ENCODE peak calls at places on chromosomes 12 and 14, in four cellular contexts. One of them, this sample, is unnamed.

GRCh38 chr12:107131832-107132616 is 38.7 kb upstream of the CRY1 start:
- DNase-seq in NCI-H748 treated with DMSO at 0.1 percent for 48 hours: peak; percentile 94
- DNase-seq in fibroblast of gingiva: peak; percentile 46
- DNase-seq in lower leg skin: no peak
- DNase-seq in this sample: no peak

GRCh38 chr14:69484444-69485113 is at the start of gene PLEKHD1:
- DNase-seq in NCI-H748 treated with DMSO at 0.1 percent for 48 hours: peak; percentile 31
- DNase-seq in fibroblast of gingiva: no peak
- DNase-seq in lower leg skin: no peak
- DNase-seq in this sample: no peak

GRCh38 chr12:120265483-120266179 is at the start of gene PXN:
- DNase-seq in NCI-H748 treated with DMSO at 0.1 percent for 48 hours: peak; percentile 66
- DNase-seq in fibroblast of gingiva: peak; percentile 75
- DNase-seq in lower leg skin: peak; percentile 97
- DNase-seq in this sample: peak; percentile 89

GRCh38 chr12:1691123-1692007 is 495 bp downstream of the ADIPOR2 start:
- DNase-seq in NCI-H748 treated with DMSO at 0.1 percent for 48 hours: peak; percentile 2
- DNase-seq in fibroblast of gingiva: peak; percentile 21
- DNase-seq in lower leg skin: peak; percentile 88
- DNase-seq in this sample: no peak

GRCh38 chr14:23941669-23942068 is 11.9 kb upstream of the DHRS4 start:
- DNase-seq in NCI-H748 treated with DMSO at 0.1 percent for 48 hours: no peak
- DNase-seq in fibroblast of gingiva: no peak
- DNase-seq in lower leg skin: no peak
- DNase-seq in this sample: no peak

GRCh38 chr12:57224973-57225679 is 4.4 kb upstream of the SHMT2 start:
- DNase-seq in NCI-H748 treated with DMSO at 0.1 percent for 48 hours: peak; percentile 20
- DNase-seq in fibroblast of gingiva: no peak
- DNase-seq in lower leg skin: no peak
- DNase-seq in this sample: peak; percentile 63

GRCh38 chr14:71355324-71356201 is 448.3 kb downstream of the PCNX1 start:
- DNase-seq in NCI-H748 treated with DMSO at 0.1 percent for 48 hours: no peak
- DNase-seq in fibroblast of gingiva: peak; percentile 95
- DNase-seq in lower leg skin: no peak
- DNase-seq in this sample: no peak

GRCh38 chr12:25557830-25558436 is 4.8 kb upstream of the LMNTD1 start:
- DNase-seq in NCI-H748 treated with DMSO at 0.1 percent for 48 hours: peak; percentile 19
- DNase-seq in fibroblast of gingiva: peak; percentile 49
- DNase-seq in lower leg skin: no peak
- DNase-seq in this sample: no peak

GRCh38 chr12:93442411-93443340 is 929 bp upstream of the UBE2N start:
- DNase-seq in NCI-H748 treated with DMSO at 0.1 percent for 48 hours: no peak
- DNase-seq in fibroblast of gingiva: no peak
- DNase-seq in lower leg skin: no peak
- DNase-seq in this sample: no peak

GRCh38 chr12:70338531-70338930 is 27.6 kb upstream of the KCNMB4 start:
- DNase-seq in NCI-H748 treated with DMSO at 0.1 percent for 48 hours: no peak
- DNase-seq in fibroblast of gingiva: no peak
- DNase-seq in lower leg skin: no peak
- DNase-seq in this sample: no peak

GRCh38 chr14:24095196-24096068 is 1.3 kb downstream of the PCK2 start:
- DNase-seq in NCI-H748 treated with DMSO at 0.1 percent for 48 hours: no peak
- DNase-seq in fibroblast of gingiva: peak; percentile 48
- DNase-seq in lower leg skin: peak; percentile 92
- DNase-seq in this sample: no peak

GRCh38 chr14:81269100-81269978 is 48.6 kb upstream of the GTF2A1 start:
- DNase-seq in NCI-H748 treated with DMSO at 0.1 percent for 48 hours: peak; percentile 80
- DNase-seq in fibroblast of gingiva: peak; percentile 62
- DNase-seq in lower leg skin: no peak
- DNase-seq in this sample: no peak

GRCh38 chr12:100718212-100718611 is 76.4 kb upstream of the ANO4 start:
- DNase-seq in NCI-H748 treated with DMSO at 0.1 percent for 48 hours: no peak
- DNase-seq in fibroblast of gingiva: no peak
- DNase-seq in lower leg skin: no peak
- DNase-seq in this sample: no peak

GRCh38 chr12:121917950-121918678 is at the start of gene CFAP251:
- DNase-seq in NCI-H748 treated with DMSO at 0.1 percent for 48 hours: peak; percentile 87
- DNase-seq in fibroblast of gingiva: peak; percentile 82
- DNase-seq in lower leg skin: peak; percentile 99
- DNase-seq in this sample: peak; percentile 98